ENCODE peak calls at places on chromosomes 12 and 14, in ten cellular contexts. B is kidney, X is cardiac muscle cell, Q is body of pancreas, F is K562, Z is DND-41, R is esophagus squamous epithelium, N is suprapubic skin, L is A549, O is esophagus muscularis mucosa. H is an unnamed sample. For H3K4me1, the result is how much of the 10 kb centered on the place peaks cover.

GRCh38 chr14:74737753-74738325 is 24.9 kb downstream of the FCF1 start:
- DNase-seq in F (no peak), Q (no peak), Z (no peak), N (no peak), R (no peak), L (peak), B (no peak), O (no peak), X (peak), H (no peak)

GRCh38 chr12:53676715-53677611 is 1.1 kb upstream of the ATP5MC2 start:
- DNase-seq in O (no peak), X (peak), L (no peak), F (no peak), Q (peak), B (peak), Z (no peak), R (no peak), N (peak), H (no peak)

GRCh38 chr14:99137913-99138571 is 134.0 kb downstream of the BCL11B start:
- DNase-seq in L (peak), N (peak), Z (no peak), O (no peak), B (peak), X (no peak), Q (no peak), F (peak), R (no peak), H (peak)

GRCh38 chr14:24274101-24274543 is 2.7 kb upstream of the RABGGTA start:
- DNase-seq in F (no peak), Z (no peak), X (no peak), N (no peak), L (no peak), B (no peak), Q (peak), R (no peak), O (no peak), H (no peak)

GRCh38 chr12:118980407-118981014 is 830 bp upstream of the SRRM4 start:
- DNase-seq in Z (no peak), F (no peak), X (no peak), Q (no peak), R (no peak), N (no peak), B (peak), O (no peak), L (no peak), H (no peak)

GRCh38 chr12:54153586-54153985 is 35.2 kb downstream of the SMUG1 start:
- DNase-seq in Z (no peak), Q (no peak), X (no peak), B (no peak), F (no peak), L (no peak), O (no peak), N (no peak), R (no peak), H (no peak)

GRCh38 chr14:101586531-101587402 is 25.5 kb downstream of the DIO3 start:
- DNase-seq in F (no peak), L (no peak), O (no peak), Z (no peak), N (peak), X (no peak), R (no peak), Q (no peak), B (peak), H (no peak)

GRCh38 chr14:29242755-29243340 is 476.3 kb downstream of the FOXG1 start:
- DNase-seq in X (peak), N (no peak), B (no peak), Z (no peak), Q (no peak), L (no peak), F (no peak), O (no peak), R (no peak), H (no peak)

GRCh38 chr14:98229676-98230366 is 1042.2 kb downstream of the BCL11B start:
- DNase-seq in B (no peak), N (no peak), Q (no peak), R (no peak), X (no peak), O (peak), Z (peak), F (no peak), L (no peak), H (no peak)

GRCh38 chr12:31589896-31590729 is 823 bp downstream of the DENND5B start:
- DNase-seq in X (peak), Z (peak), R (no peak), L (peak), B (peak), O (no peak), F (peak), N (peak), Q (peak), H (no peak)

GRCh38 chr12:122891661-122892525 is 4.0 kb downstream of the VPS37B start:
- DNase-seq in L (peak), Z (no peak), O (no peak), X (peak), R (no peak), F (no peak), B (no peak), N (no peak), Q (no peak), H (no peak)

GRCh38 chr12:6957151-6957701 is 6.1 kb downstream of the PTPN6 start:
- DNase-seq in L (no peak), R (no peak), Z (no peak), B (no peak), Q (no peak), O (no peak), N (no peak), F (no peak), X (no peak), H (no peak)

GRCh38 chr12:81692008-81692407 is 67.1 kb downstream of the PPFIA2 start:
- DNase-seq in B (no peak), X (no peak), F (no peak), L (no peak), Q (peak), N (no peak), R (no peak), O (no peak), Z (no peak), H (no peak)

GRCh38 chr12:42213023-42213422 is 25.0 kb downstream of the YAF2 start:
- DNase-seq in Z (peak), X (no peak), N (no peak), O (no peak), Q (no peak), B (no peak), L (no peak), F (no peak), R (no peak), H (no peak)

GRCh38 chr12:100591979-100592378 is 18.5 kb downstream of the GAS2L3 start:
- DNase-seq in L (no peak), N (no peak), B (no peak), O (no peak), Q (no peak), X (no peak), R (no peak), Z (no peak), F (no peak), H (no peak)

GRCh38 chr12:123058980-123059379 is 78.5 kb downstream of the ARL6IP4 start:
- DNase-seq in B (no peak), Z (no peak), N (no peak), L (no peak), O (no peak), F (no peak), Q (no peak), X (no peak), R (no peak), H (no peak)

GRCh38 chr12:91053951-91054715 is 3.7 kb downstream of the KERA start:
- DNase-seq in F (no peak), X (peak), Q (peak), O (no peak), N (no peak), L (peak), B (no peak), R (no peak), Z (no peak), H (no peak)

GRCh38 chr14:64113279-64113678 is 180.9 kb downstream of the ESR2 start:
- DNase-seq in N (no peak), B (peak), Z (no peak), L (no peak), X (no peak), R (no peak), Q (peak), F (no peak), O (no peak), H (no peak)

GRCh38 chr12:131105736-131106356 is 152.1 kb downstream of the ADGRD1 start:
- DNase-seq in R (no peak), Q (no peak), Z (no peak), N (peak), O (no peak), F (no peak), B (peak), X (no peak), L (no peak), H (no peak)

GRCh38 chr12:104064842-104065441 is 611 bp downstream of the HCFC2 start:
- DNase-seq in Z (no peak), L (peak), N (no peak), F (no peak), X (no peak), Q (peak), R (no peak), B (peak), O (no peak), H (no peak)

GRCh38 chr12:65868133-65868705 is 43.9 kb downstream of the HMGA2 start:
- DNase-seq in X (peak), B (no peak), O (no peak), F (no peak), Q (no peak), Z (no peak), R (no peak), N (no peak), L (no peak), H (no peak)

GRCh38 chr14:103867523-103867953 is 20.2 kb upstream of the PPP1R13B start:
- DNase-seq in B (peak), X (no peak), R (no peak), F (no peak), Q (peak), L (no peak), N (no peak), O (no peak), Z (no peak), H (no peak)

GRCh38 chr14:24734917-24735500 is 101.0 kb upstream of the GZMB start:
- DNase-seq in N (no peak), Q (peak), B (no peak), F (peak), R (no peak), O (no peak), Z (peak), X (peak), L (peak), H (no peak)

GRCh38 chr12:52036587-52037171 is 14.6 kb upstream of the NR4A1 start:
- DNase-seq in R (no peak), Z (peak), F (peak), X (peak), O (no peak), L (peak), Q (peak), B (peak), N (peak), H (peak)

GRCh38 chr12:39161686-39162085 is 256.3 kb upstream of the CPNE8 start:
- DNase-seq in Z (no peak), R (no peak), B (no peak), Q (no peak), L (no peak), F (no peak), O (no peak), X (no peak), N (no peak), H (no peak)

GRCh38 chr12:65157091-65157490 is 12.3 kb upstream of the LEMD3 start:
- DNase-seq in Q (no peak), L (no peak), O (no peak), B (no peak), R (no peak), N (no peak), X (no peak), F (no peak), Z (no peak), H (no peak)

GRCh38 chr12:75656650-75657049 is 145.2 kb upstream of the KRR1 start:
- DNase-seq in F (no peak), L (peak), B (no peak), R (no peak), X (peak), Z (no peak), Q (no peak), N (no peak), O (no peak), H (no peak)

GRCh38 chr14:92316116-92316515 is 6.8 kb upstream of the SLC24A4 start:
- DNase-seq in B (no peak), Q (no peak), R (no peak), X (no peak), F (no peak), L (no peak), O (no peak), N (no peak), Z (no peak), H (no peak)

DNA sequence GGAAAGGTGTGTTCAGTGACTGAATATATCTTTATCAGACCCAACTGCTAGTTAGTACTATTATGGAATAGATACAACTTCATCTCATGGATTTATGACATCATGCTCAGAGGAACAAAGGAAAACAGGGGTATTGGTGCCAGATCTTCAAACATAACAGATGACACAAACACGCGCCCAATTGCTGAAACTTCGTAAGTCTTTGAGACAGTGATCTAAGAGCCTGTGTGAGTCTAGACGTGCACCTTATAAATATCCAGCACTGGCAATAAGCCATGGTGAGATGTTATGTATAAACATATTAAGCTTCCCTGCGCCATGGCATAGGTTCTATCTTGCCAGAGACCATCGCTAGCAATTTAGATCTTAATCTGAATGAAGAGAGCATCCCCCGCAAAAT is 42.2 kb upstream of the NR2C1 start:
- DNase-seq in Z (no peak), N (no peak), F (no peak), R (no peak), Q (no peak), X (no peak), L (no peak), O (no peak), B (no peak), H (no peak)
- H3K4me1 ChIP-seq in Z (under half), N (under half), F (under half), R (under half), Q (under half), X (under half), L (half or more), O (under half), B (under half), H (under half)

GRCh38 chr12:62832027-62832426 is 102.9 kb downstream of the PPM1H start:
- DNase-seq in L (no peak), R (no peak), O (no peak), B (no peak), X (no peak), F (no peak), Q (no peak), N (no peak), Z (no peak), H (no peak)
- TF ChIP-seq CTCF in L (no peak), R (no peak), O (no peak), B (no peak), X (no peak), F (no peak), Q (no peak), N (no peak), Z (no peak), H (no peak)

GRCh38 chr12:84719997-84720396 is 192.6 kb downstream of the SLC6A15 start:
- DNase-seq in Q (no peak), Z (no peak), N (no peak), O (no peak), B (no peak), R (no peak), X (no peak), L (no peak), F (no peak), H (no peak)
- H3K4me1 ChIP-seq in Q (under half), Z (under half), N (under half), O (under half), B (under half), R (under half), X (under half), L (under half), F (under half), H (under half)

GRCh38 chr12:116135209-116135930 is 142.1 kb downstream of the MED13L start:
- DNase-seq in Q (no peak), B (no peak), F (no peak), Z (no peak), L (peak), N (no peak), O (no peak), R (no peak), X (peak), H (no peak)

GRCh38 chr12:116138781-116139180 is 138.7 kb downstream of the MED13L start:
- DNase-seq in L (no peak), Q (no peak), N (no peak), R (no peak), Z (no peak), O (no peak), F (no peak), X (no peak), B (no peak), H (no peak)

GRCh38 chr12:116136340-116136739 is 141.2 kb downstream of the MED13L start:
- DNase-seq in N (no peak), L (no peak), B (no peak), Z (no peak), X (peak), F (no peak), Q (no peak), R (no peak), O (no peak), H (no peak)

GRCh38 chr12:116138380-116138779 is 139.1 kb downstream of the MED13L start:
- DNase-seq in X (peak), F (no peak), Z (no peak), Q (no peak), R (no peak), N (no peak), B (no peak), O (no peak), L (no peak), H (no peak)

GRCh38 chr12:116137318-116137717 is 140.2 kb downstream of the MED13L start:
- DNase-seq in X (no peak), B (no peak), N (no peak), Z (no peak), L (no peak), Q (no peak), F (no peak), O (no peak), R (no peak), H (no peak)
- TF ChIP-seq CTCF in X (no peak), B (no peak), N (no peak), Z (no peak), L (no peak), Q (no peak), F (no peak), O (no peak), R (no peak), H (no peak)

DNA sequence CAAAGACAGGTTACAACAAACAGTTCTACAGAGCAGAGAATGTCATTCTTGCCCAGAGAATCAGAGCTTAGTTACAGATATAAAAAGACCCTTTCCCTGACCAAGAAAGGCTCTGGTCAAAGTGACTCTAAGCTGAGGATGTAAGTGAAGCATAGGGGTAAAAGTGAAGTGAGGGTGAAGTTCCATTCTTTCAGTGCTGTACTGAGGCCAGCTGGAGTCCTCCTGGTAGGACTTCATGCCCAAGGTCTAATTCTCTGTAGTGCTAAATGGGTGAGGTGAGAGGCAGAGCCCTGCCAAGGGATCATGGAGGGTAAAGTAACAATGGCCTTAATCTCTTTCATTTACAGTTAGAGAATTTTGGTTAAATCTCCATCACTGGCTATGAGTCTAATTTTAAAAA is 38.5 kb downstream of the DUSP16 start:
- DNase-seq in N (no peak), Z (no peak), Q (no peak), O (no peak), B (no peak), F (no peak), L (no peak), R (no peak), X (no peak), H (no peak)
- H3K4me1 ChIP-seq in N (under half), Z (under half), Q (half or more), O (under half), B (under half), F (under half), L (under half), R (under half), X (under half), H (under half)